ENCODE peak calls at places on chromosomes 3 and 15, in six cellular contexts. S, F, Z, T, H and X are unnamed samples.
A peak's percentile ranks its signal among the peaks of the same experiment; 100 is the strongest.

GRCh38 chr15:98873441-98874218 is 134.0 kb downstream of the PGPEP1L start:
- DNase-seq in S (no peak), F (no peak), Z (no peak), T (no peak), H (no peak), X (no peak)

GRCh38 chr3:100982710-100983109 is 10.5 kb downstream of the ABI3BP start:
- DNase-seq in S (no peak), F (no peak), Z (peak; percentile 77), T (no peak), H (no peak), X (no peak)

GRCh38 chr15:70466895-70467529 is 296.3 kb downstream of the UACA start:
- DNase-seq in S (peak; percentile 63), F (peak; percentile 26), Z (peak; percentile 73), T (no peak), H (peak; percentile 79), X (no peak)

GRCh38 chr15:65916664-65917406 is 47.5 kb downstream of the RAB11A start:
- DNase-seq in S (peak; percentile 69), F (peak; percentile 24), Z (peak; percentile 62), T (peak; percentile 50), H (peak; percentile 85), X (no peak)

GRCh38 chr3:170228093-170228766 is 6.0 kb downstream of the PRKCI start:
- DNase-seq in S (no peak), F (no peak), Z (no peak), T (no peak), H (no peak), X (no peak)

GRCh38 chr15:52262364-52262763 is 33.2 kb downstream of the MYO5C start:
- DNase-seq in S (no peak), F (no peak), Z (no peak), T (no peak), H (no peak), X (no peak)

GRCh38 chr3:71511037-71511436 is 72.5 kb downstream of the FOXP1 start:
- DNase-seq in S (no peak), F (no peak), Z (peak; percentile 66), T (no peak), H (no peak), X (no peak)

GRCh38 chr3:134381836-134382442 is 7.7 kb upstream of the AMOTL2 start:
- DNase-seq in S (no peak), F (no peak), Z (peak; percentile 32), T (no peak), H (peak; percentile 67), X (no peak)

GRCh38 chr3:64502284-64502683 is 185.5 kb downstream of the ADAMTS9 start:
- DNase-seq in S (no peak), F (peak; percentile 61), Z (no peak), T (no peak), H (no peak), X (no peak)

GRCh38 chr3:43411429-43411828 is 125.1 kb downstream of the SNRK start:
- DNase-seq in S (no peak), F (no peak), Z (no peak), T (no peak), H (no peak), X (no peak)

GRCh38 chr3:108493862-108494261 is 16.5 kb downstream of the MYH15 start:
- DNase-seq in S (no peak), F (no peak), Z (no peak), T (no peak), H (peak; percentile 33), X (no peak)

GRCh38 chr3:3448468-3448867 is 269.0 kb upstream of the CRBN start:
- DNase-seq in S (no peak), F (no peak), Z (no peak), T (no peak), H (no peak), X (no peak)

GRCh38 chr3:138817685-138818084 is 17.0 kb downstream of the PIK3CB start:
- DNase-seq in S (no peak), F (no peak), Z (no peak), T (no peak), H (no peak), X (no peak)

GRCh38 chr3:9947025-9947995 is 4.9 kb downstream of the PRRT3 start:
- DNase-seq in S (no peak), F (no peak), Z (peak; percentile 81), T (no peak), H (peak; percentile 84), X (no peak)

GRCh38 chr15:98322551-98322950 is 325.8 kb upstream of the IGF1R start:
- DNase-seq in S (no peak), F (no peak), Z (no peak), T (no peak), H (no peak), X (no peak)

GRCh38 chr3:184590795-184591194 is 29.2 kb downstream of the EPHB3 start:
- DNase-seq in S (no peak), F (no peak), Z (no peak), T (no peak), H (no peak), X (no peak)

GRCh38 chr15:77944002-77944867 is 133.3 kb downstream of the TBC1D2B start:
- DNase-seq in S (peak; percentile 83), F (peak; percentile 16), Z (peak; percentile 92), T (no peak), H (peak; percentile 91), X (no peak)

GRCh38 chr3:71652786-71653419 is 69.4 kb upstream of the FOXP1 start:
- DNase-seq in S (peak; percentile 30), F (peak; percentile 45), Z (peak; percentile 70), T (no peak), H (no peak), X (peak; percentile 42)

GRCh38 chr15:65286704-65287514 is at the start of gene PARP16:
- DNase-seq in S (peak; percentile 89), F (peak; percentile 24), Z (peak; percentile 95), T (peak; percentile 77), H (peak; percentile 97), X (no peak)

GRCh38 chr3:104133630-104134029 is 1233.1 kb upstream of the ALCAM start:
- DNase-seq in S (peak; percentile 9), F (no peak), Z (no peak), T (peak; percentile 47), H (peak; percentile 81), X (no peak)

GRCh38 chr3:139198186-139198585 is 145.6 kb upstream of the MRPS22 start:
- DNase-seq in S (no peak), F (no peak), Z (no peak), T (no peak), H (no peak), X (no peak)

GRCh38 chr3:99429501-99429900 is 208.9 kb upstream of the COL8A1 start:
- DNase-seq in S (no peak), F (no peak), Z (no peak), T (no peak), H (no peak), X (no peak)

GRCh38 chr15:95558131-95558530 is 772.4 kb upstream of the NR2F2 start:
- DNase-seq in S (no peak), F (no peak), Z (no peak), T (no peak), H (no peak), X (no peak)

GRCh38 chr3:6125520-6125919 is 735.4 kb upstream of the GRM7 start:
- DNase-seq in S (peak; percentile 6), F (no peak), Z (no peak), T (no peak), H (no peak), X (no peak)
- H3K9me3 ChIP-seq in S (no peaks in the 10 kb centered on the region), F (peaks cover 4% of the 10 kb centered on the region), Z (no peaks in the 10 kb centered on the region), T (no peaks in the 10 kb centered on the region), H (no peaks in the 10 kb centered on the region), X (no peaks in the 10 kb centered on the region)

DNA sequence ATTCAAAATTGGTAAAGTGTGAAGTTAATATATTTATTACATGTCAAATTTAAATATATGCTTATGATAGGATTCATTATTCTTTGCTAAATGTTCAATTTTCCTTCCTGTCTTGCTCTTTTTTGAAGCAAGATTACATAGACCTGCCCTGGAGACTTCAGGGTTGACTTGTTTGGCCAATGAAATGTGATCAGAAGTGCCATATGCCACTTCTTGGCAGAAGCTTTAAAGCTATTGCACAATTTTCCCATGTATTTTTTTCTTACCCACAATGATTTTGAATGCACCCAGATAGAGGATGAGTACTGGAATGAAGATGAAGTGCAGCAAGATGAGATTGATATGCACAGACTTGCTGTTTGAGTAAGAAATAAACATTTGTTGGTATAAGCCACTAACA is 406.3 kb upstream of the BCHE start:
- DNase-seq in S (no peak), F (no peak), Z (no peak), T (no peak), H (no peak), X (no peak)
- H3K9me3 ChIP-seq in S (peaks cover 14% of the 10 kb centered on the region), F (no peaks in the 10 kb centered on the region), Z (no peaks in the 10 kb centered on the region), T (no peaks in the 10 kb centered on the region), H (peaks cover 4% of the 10 kb centered on the region), X (no peaks in the 10 kb centered on the region)

GRCh38 chr3:44501971-44502370 is 24.5 kb upstream of the ZNF445 start:
- DNase-seq in S (no peak), F (no peak), Z (no peak), T (no peak), H (no peak), X (no peak)
- H3K9me3 ChIP-seq in S (peaks cover 62% of the 10 kb centered on the region), F (peaks cover 54% of the 10 kb centered on the region), Z (peaks cover 10% of the 10 kb centered on the region), T (peaks cover 2% of the 10 kb centered on the region), H (peaks cover 28% of the 10 kb centered on the region), X (no peaks in the 10 kb centered on the region)

DNA sequence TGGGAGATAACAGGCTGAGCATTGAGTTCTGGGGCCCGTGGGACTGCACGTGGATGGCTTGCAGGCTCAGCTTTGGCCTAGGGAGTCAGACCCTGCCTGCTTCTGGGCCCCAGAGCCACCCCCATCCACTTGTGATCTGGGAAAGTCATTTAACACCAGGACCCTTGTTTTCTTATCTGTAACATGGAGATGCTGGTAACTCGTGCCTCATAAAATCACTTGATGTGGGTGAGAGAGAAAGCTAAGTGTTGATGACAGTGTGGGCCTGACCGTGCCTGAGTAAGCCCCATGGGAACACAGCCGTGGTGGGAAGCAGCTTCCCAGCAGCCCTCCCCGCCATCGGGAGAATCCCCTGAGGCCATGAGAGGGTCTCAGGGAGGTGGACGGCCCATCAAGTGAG is 378.1 kb downstream of the GABRB3 start:
- DNase-seq in S (no peak), F (no peak), Z (no peak), T (no peak), H (no peak), X (no peak)
- H3K9me3 ChIP-seq in S (no peaks in the 10 kb centered on the region), F (peaks cover 26% of the 10 kb centered on the region), Z (no peaks in the 10 kb centered on the region), T (no peaks in the 10 kb centered on the region), H (no peaks in the 10 kb centered on the region), X (no peaks in the 10 kb centered on the region)

DNA sequence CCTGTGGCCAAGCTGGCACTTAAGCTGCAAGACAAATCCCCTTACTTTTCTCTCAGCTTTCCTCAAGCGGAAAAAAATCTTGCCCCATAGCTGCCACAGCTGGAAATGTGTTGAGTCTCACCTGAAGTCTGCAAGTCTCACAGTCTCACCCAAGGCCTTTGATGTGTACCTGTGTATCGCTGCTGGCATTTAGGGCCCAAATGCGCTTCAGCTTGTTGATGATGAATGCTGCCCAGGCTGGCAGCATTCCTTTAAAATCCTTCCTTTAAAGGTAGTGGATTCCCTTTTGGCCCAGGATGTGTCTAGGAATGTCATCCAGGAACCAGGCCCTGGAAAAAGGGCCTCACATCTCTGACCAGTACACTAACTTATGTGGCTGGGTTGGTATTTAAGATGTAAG is 7.0 kb downstream of the OR5K4 start:
- DNase-seq in S (no peak), F (no peak), Z (no peak), T (no peak), H (no peak), X (no peak)
- H3K9me3 ChIP-seq in S (peaks cover 17% of the 10 kb centered on the region), F (no peaks in the 10 kb centered on the region), Z (peaks cover 2% of the 10 kb centered on the region), T (no peaks in the 10 kb centered on the region), H (no peaks in the 10 kb centered on the region), X (no peaks in the 10 kb centered on the region)